ENCODE peak calls at places on chromosomes 1 and 21, in seven cellular contexts. C is H1, J is IMR-90, F is H9, Z is mesendoderm, Y is mesenchymal stem cell, X is trophoblast cell. V is an unnamed sample.

GRCh38 chr1:113091988-113092602 is 19.1 kb downstream of the LRIG2 start:
- DNase-seq in X (no peak), Z (no peak), Y (no peak), C (no peak), J (peak), F (no peak), V (no peak)

GRCh38 chr1:216626394-216627067 is 96.7 kb downstream of the ESRRG start:
- DNase-seq in J (no peak), F (no peak), C (no peak), Z (no peak), Y (no peak), X (peak), V (no peak)

GRCh38 chr21:32732544-32732943 is 4.7 kb upstream of the SYNJ1 start:
- DNase-seq in J (no peak), F (no peak), Z (peak), Y (no peak), C (no peak), X (no peak), V (no peak)

GRCh38 chr1:113210248-113210647 is 137.2 kb downstream of the LRIG2 start:
- DNase-seq in Z (no peak), J (no peak), F (no peak), Y (no peak), X (no peak), C (no peak), V (no peak)

GRCh38 chr21:31576428-31576827 is 83.1 kb upstream of the SOD1 start:
- DNase-seq in Y (no peak), Z (no peak), C (no peak), X (no peak), F (no peak), J (no peak), V (no peak)

GRCh38 chr1:228471762-228472398 is 15.3 kb upstream of the RNF187 start:
- DNase-seq in Y (peak), F (peak), C (no peak), X (no peak), J (peak), Z (peak), V (no peak)

GRCh38 chr1:155063550-155064108 is at the start of gene EFNA4:
- DNase-seq in C (no peak), Y (peak), X (peak), Z (peak), F (peak), J (peak), V (peak)

GRCh38 chr1:68276448-68276847 is 44.1 kb upstream of the WLS start:
- DNase-seq in X (peak), F (peak), Y (no peak), J (no peak), Z (peak), C (peak), V (no peak)

GRCh38 chr1:112954945-112955677 is 885 bp downstream of the SLC16A1 start:
- DNase-seq in X (peak), C (peak), J (peak), F (peak), Z (peak), Y (peak), V (peak)

GRCh38 chr1:232471250-232471649 is 158.7 kb downstream of the SIPA1L2 start:
- DNase-seq in X (no peak), C (no peak), Y (no peak), J (no peak), Z (no peak), F (no peak), V (no peak)

GRCh38 chr1:43648448-43648847 is 1.5 kb upstream of the KDM4A start:
- DNase-seq in Z (no peak), J (no peak), F (no peak), C (no peak), Y (no peak), X (peak), V (no peak)

GRCh38 chr1:32247983-32248889 is 1.2 kb downstream of the FAM167B start:
- DNase-seq in Y (peak), X (peak), C (peak), Z (peak), J (peak), F (peak), V (peak)

GRCh38 chr1:62917805-62918204 is 133.9 kb downstream of the ATG4C start:
- DNase-seq in C (no peak), Y (no peak), Z (no peak), F (no peak), X (no peak), J (no peak), V (no peak)

GRCh38 chr1:178057131-178057765 is 36.7 kb upstream of the RASAL2 start:
- DNase-seq in J (no peak), Z (peak), Y (no peak), F (no peak), C (no peak), X (no peak), V (no peak)

GRCh38 chr1:66752000-66752592 is at the start of gene DYNLT5:
- DNase-seq in F (peak), X (no peak), C (no peak), J (peak), Y (peak), Z (peak), V (peak)

GRCh38 chr1:204468206-204468605 is 26.4 kb downstream of the PIK3C2B start:
- DNase-seq in Z (no peak), J (no peak), X (no peak), F (no peak), C (no peak), Y (no peak), V (no peak)

GRCh38 chr1:108194051-108194450 is 6.1 kb downstream of the SLC25A24 start:
- DNase-seq in Z (no peak), Y (peak), F (no peak), J (no peak), X (no peak), C (no peak), V (no peak)

GRCh38 chr21:46622226-46622625 is 13.2 kb upstream of the PRMT2 start:
- DNase-seq in X (no peak), Y (no peak), C (no peak), J (no peak), Z (peak), F (no peak), V (peak)

GRCh38 chr1:11550664-11551283 is 71.8 kb downstream of the DISP3 start:
- DNase-seq in X (peak), F (peak), Z (peak), Y (peak), J (peak), C (peak), V (peak)

GRCh38 chr1:239987103-239987745 is 104.5 kb upstream of the FMN2 start:
- DNase-seq in F (no peak), Z (peak), X (peak), C (no peak), Y (peak), J (peak), V (no peak)

GRCh38 chr1:175481126-175482071 is 262.0 kb downstream of the TNR start:
- DNase-seq in C (no peak), J (peak), Y (no peak), Z (no peak), X (no peak), F (no peak), V (no peak)

GRCh38 chr21:45724345-45724961 is 80.9 kb downstream of the PCBP3 start:
- DNase-seq in X (no peak), J (no peak), Y (no peak), C (no peak), F (no peak), Z (peak), V (no peak)

GRCh38 chr1:163877016-163877415 is 555.3 kb downstream of the NUF2 start:
- DNase-seq in Z (no peak), F (no peak), C (no peak), Y (peak), X (no peak), J (no peak), V (no peak)

GRCh38 chr1:201563406-201563780 is 24.5 kb downstream of the NAV1 start:
- DNase-seq in Z (no peak), C (no peak), X (no peak), J (no peak), Y (no peak), F (no peak), V (no peak)

GRCh38 chr1:209689484-209689883 is 14.3 kb downstream of the G0S2 start:
- DNase-seq in C (no peak), Y (peak), X (no peak), Z (no peak), J (no peak), F (no peak), V (no peak)

GRCh38 chr1:229984992-229985985 is 81.7 kb upstream of the GALNT2 start:
- DNase-seq in J (no peak), C (no peak), F (no peak), Y (no peak), X (no peak), Z (no peak), V (no peak)

GRCh38 chr21:38244407-38244787 is 12.4 kb upstream of the KCNJ15 start:
- DNase-seq in J (no peak), Z (no peak), Y (no peak), C (no peak), X (peak), F (no peak), V (no peak)
- H2AK5ac ChIP-seq in J (peak), Z (no peak), Y (peak), C (no peak), X (no peak), F (no peak), V (no peak)

GRCh38 chr1:245198755-245199516 is 44.2 kb downstream of the KIF26B start:
- DNase-seq in J (no peak), F (no peak), C (no peak), Y (no peak), Z (no peak), X (no peak), V (no peak)

GRCh38 chr1:245197121-245197520 is 42.3 kb downstream of the KIF26B start:
- DNase-seq in X (no peak), Z (no peak), C (no peak), F (no peak), Y (no peak), J (no peak), V (no peak)

GRCh38 chr1:245197911-245198379 is 43.2 kb downstream of the KIF26B start:
- DNase-seq in X (no peak), Y (peak), C (no peak), Z (peak), J (peak), F (no peak), V (no peak)

GRCh38 chr1:245201827-245202226 is 47.0 kb downstream of the KIF26B start:
- DNase-seq in J (no peak), C (no peak), X (no peak), F (no peak), Y (no peak), Z (no peak), V (no peak)

GRCh38 chr1:245201201-245201600 is 46.4 kb downstream of the KIF26B start:
- DNase-seq in J (no peak), C (no peak), Z (no peak), F (no peak), Y (no peak), X (no peak), V (no peak)
- H2AK5ac ChIP-seq in J (no peak), C (no peak), Z (no peak), F (no peak), Y (no peak), X (no peak), V (no peak)

GRCh38 chr1:243710467-243710866 is 139.6 kb downstream of the AKT3 start:
- DNase-seq in J (no peak), F (no peak), X (no peak), Z (no peak), Y (no peak), C (no peak), V (no peak)
- H2AK5ac ChIP-seq in J (no peak), F (no peak), X (no peak), Z (no peak), Y (no peak), C (no peak), V (no peak)

DNA sequence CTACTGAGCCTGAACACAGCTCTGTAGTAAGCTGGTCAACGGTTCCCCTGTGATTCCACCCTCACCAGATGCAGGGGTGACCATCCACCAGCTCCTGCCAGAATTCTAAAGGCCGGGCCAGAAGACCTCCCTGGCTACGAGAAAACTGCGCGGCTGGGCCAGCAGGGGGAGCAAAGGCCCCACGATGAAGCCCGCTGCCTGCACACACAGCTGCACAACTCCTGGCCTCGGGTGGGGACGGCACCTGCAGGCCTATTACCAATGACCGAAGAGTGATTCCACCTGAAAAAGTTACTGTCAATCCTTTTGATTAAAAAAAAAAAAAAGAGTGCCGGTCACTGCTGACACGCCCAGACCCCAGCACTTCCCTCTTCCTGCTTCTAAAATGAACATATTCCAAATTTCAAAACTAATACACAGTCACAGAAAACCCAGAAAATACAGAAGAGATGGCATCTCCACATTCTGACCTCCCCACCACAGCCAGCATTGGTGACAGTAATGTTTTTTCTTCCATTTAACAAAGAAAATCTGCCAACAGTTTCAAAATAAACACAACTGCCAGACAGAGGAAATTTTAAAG is 49.8 kb upstream of the RIPK4 start:
- DNase-seq in J (peak), Y (peak), F (peak), X (peak), C (peak), Z (peak), V (peak)
- H2AK5ac ChIP-seq in J (peak), Y (no peak), F (no peak), X (no peak), C (no peak), Z (no peak), V (peak)

GRCh38 chr1:109657970-109658369 is 2.1 kb downstream of the GSTM4 start:
- DNase-seq in J (no peak), X (no peak), Z (no peak), Y (no peak), F (no peak), C (no peak), V (no peak)

GRCh38 chr1:109658533-109659051 is 2.7 kb downstream of the GSTM4 start:
- DNase-seq in Y (no peak), X (peak), Z (no peak), C (no peak), F (no peak), J (no peak), V (no peak)

GRCh38 chr1:109657395-109657794 is 1.5 kb downstream of the GSTM4 start:
- DNase-seq in C (no peak), X (no peak), J (no peak), Z (no peak), F (no peak), Y (no peak), V (no peak)

GRCh38 chr1:109659997-109660755 is 4.3 kb downstream of the GSTM4 start:
- DNase-seq in X (no peak), J (peak), Z (no peak), F (no peak), C (no peak), Y (no peak), V (no peak)

GRCh38 chr1:109659145-109659544 is 3.2 kb downstream of the GSTM4 start:
- DNase-seq in X (no peak), J (no peak), C (no peak), Z (peak), F (no peak), Y (no peak), V (no peak)
- H2AK5ac ChIP-seq in X (no peak), J (no peak), C (no peak), Z (no peak), F (no peak), Y (no peak), V (no peak)

GRCh38 chr1:156162430-156163037 is 9.1 kb downstream of the SEMA4A start:
- DNase-seq in C (no peak), X (no peak), Z (no peak), J (no peak), Y (peak), F (no peak), V (no peak)

GRCh38 chr1:156157974-156158373 is 4.6 kb downstream of the SEMA4A start:
- DNase-seq in X (no peak), Y (peak), F (no peak), J (no peak), Z (no peak), C (no peak), V (no peak)

GRCh38 chr1:156163712-156164464 is 10.5 kb downstream of the SEMA4A start:
- DNase-seq in C (no peak), J (no peak), Y (no peak), Z (no peak), X (no peak), F (no peak), V (no peak)

GRCh38 chr1:156160000-156160743 is 6.8 kb downstream of the SEMA4A start:
- DNase-seq in J (no peak), Y (no peak), C (no peak), F (no peak), X (no peak), Z (no peak), V (no peak)

DNA sequence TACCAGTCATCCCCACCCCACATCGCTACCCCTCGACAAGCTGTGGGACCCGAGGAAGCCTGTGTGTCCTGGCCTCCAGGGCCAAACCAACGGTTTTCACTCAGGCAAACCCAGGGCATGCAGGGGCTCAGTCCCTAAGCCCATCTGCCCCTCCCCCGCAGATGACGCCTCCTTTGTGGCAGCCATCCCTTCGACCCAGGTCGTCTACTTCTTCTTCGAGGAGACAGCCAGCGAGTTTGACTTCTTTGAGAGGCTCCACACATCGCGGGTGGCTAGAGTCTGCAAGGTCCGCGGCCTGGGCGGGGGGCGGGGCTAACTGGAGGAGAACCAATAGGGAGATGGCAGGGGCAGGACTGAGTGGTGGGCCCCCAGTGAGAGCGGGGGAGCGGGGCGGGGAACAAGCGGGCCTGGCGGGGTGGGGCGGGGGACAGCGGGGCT is 7.4 kb downstream of the SEMA4A start:
- DNase-seq in F (peak), J (peak), X (no peak), C (no peak), Y (peak), Z (peak), V (peak)
- H2AK5ac ChIP-seq in F (no peak), J (peak), X (no peak), C (peak), Y (no peak), Z (no peak), V (peak)

DNA sequence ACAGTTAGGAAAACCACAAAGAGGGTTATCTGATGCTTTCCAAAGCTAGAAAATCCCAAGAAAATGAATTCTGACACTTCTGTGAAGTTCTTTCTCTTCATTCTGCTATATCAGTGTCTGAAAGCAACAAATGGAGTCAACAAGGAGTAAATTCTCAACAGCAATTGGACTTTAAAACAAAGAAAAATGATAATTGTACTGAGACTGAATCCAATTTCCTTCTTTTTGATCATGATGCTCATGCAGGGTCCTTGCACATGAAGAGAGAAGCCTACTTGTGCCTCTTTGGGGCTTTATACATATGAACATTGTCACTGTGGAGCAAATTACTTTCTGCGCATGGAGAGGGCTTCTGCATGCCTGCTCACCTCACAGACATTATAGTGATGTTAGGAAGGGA is at the start of gene OR10J5:
- DNase-seq in Z (no peak), Y (no peak), X (no peak), F (no peak), J (no peak), C (no peak), V (no peak)
- H2AK5ac ChIP-seq in Z (no peak), Y (no peak), X (no peak), F (no peak), J (no peak), C (no peak), V (no peak)

GRCh38 chr1:28751315-28752056 is 14.7 kb downstream of the YTHDF2 start:
- DNase-seq in Y (peak), Z (peak), F (no peak), C (no peak), J (peak), X (no peak), V (no peak)
- H2AK5ac ChIP-seq in Y (no peak), Z (no peak), F (no peak), C (no peak), J (peak), X (no peak), V (no peak)

GRCh38 chr1:206496131-206496793 is 11.1 kb upstream of the RASSF5 start:
- DNase-seq in Y (no peak), C (no peak), F (no peak), X (no peak), Z (no peak), J (no peak), V (no peak)
- H2AK5ac ChIP-seq in Y (no peak), C (no peak), F (no peak), X (no peak), Z (no peak), J (no peak), V (no peak)

GRCh38 chr1:47835409-47835808 is 161.8 kb downstream of the TRABD2B start:
- DNase-seq in C (no peak), X (no peak), Z (no peak), F (no peak), J (no peak), Y (no peak), V (no peak)

GRCh38 chr1:47837866-47838561 is 159.2 kb downstream of the TRABD2B start:
- DNase-seq in J (no peak), F (no peak), X (no peak), Y (no peak), Z (no peak), C (no peak), V (no peak)

GRCh38 chr1:47837046-47837830 is 159.9 kb downstream of the TRABD2B start:
- DNase-seq in X (peak), F (no peak), Z (no peak), J (no peak), C (no peak), Y (no peak), V (no peak)

GRCh38 chr1:47830856-47831255 is 166.3 kb downstream of the TRABD2B start:
- DNase-seq in X (no peak), F (no peak), Y (no peak), Z (no peak), J (no peak), C (no peak), V (no peak)

DNA sequence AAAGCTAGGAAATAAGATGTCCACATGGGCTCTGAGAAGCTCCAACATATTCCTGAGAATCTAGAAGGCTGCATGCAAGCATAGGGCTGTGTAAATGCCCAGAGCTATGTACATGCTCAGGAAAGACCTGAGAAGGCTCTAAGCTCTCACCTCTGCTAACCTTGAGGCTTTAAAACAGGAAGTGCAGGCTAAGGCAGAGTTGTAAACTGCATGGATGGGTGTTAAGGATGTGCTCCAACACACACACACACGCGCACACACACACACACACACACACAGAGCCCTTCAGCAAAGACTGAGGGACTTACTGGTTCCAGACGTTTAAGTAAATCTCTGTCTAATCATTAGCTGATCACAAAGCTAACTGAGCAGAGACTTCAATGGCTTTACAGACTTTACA is 162.9 kb downstream of the TRABD2B start:
- DNase-seq in Z (no peak), F (no peak), J (no peak), C (no peak), Y (no peak), X (no peak), V (no peak)
- H2AK5ac ChIP-seq in Z (no peak), F (no peak), J (no peak), C (no peak), Y (no peak), X (no peak), V (no peak)

V was measured in neuronal stem cell.